ENCODE peak calls at places on chromosomes 3 and 15, in seven cellular contexts. B is substantia nigra, P is cardiac fibroblast, G is heart left ventricle, I is Daoy, M is brain microvascular endothelial cell, C is astrocyte of the cerebellum. Q is an unnamed sample.
A peak's percentile ranks its signal among the peaks of the same experiment; 100 is the strongest.

GRCh38 chr3:24136624-24137310 is 191.7 kb downstream of the NR1D2 start:
- DNase-seq in B (no peak), P (no peak), G (no peak), I (no peak), M (no peak), C (no peak), Q (no peak)

GRCh38 chr3:136957751-136958288 is at the start of gene IL20RB:
- DNase-seq in B (no peak), P (peak; percentile 50), G (no peak), I (peak; percentile 9), M (no peak), C (no peak), Q (peak; percentile 26)

GRCh38 chr3:42702066-42702951 is at the start of gene HHATL:
- DNase-seq in B (peak; percentile 72), P (no peak), G (peak; percentile 89), I (no peak), M (no peak), C (no peak), Q (no peak)

GRCh38 chr15:57591237-57591821 is 375 bp upstream of the MYZAP start:
- DNase-seq in B (no peak), P (no peak), G (no peak), I (peak; percentile 17), M (no peak), C (no peak), Q (no peak)

GRCh38 chr15:68054658-68055223 is 626 bp downstream of the PIAS1 start:
- DNase-seq in B (peak; percentile 32), P (peak; percentile 43), G (peak; percentile 65), I (peak; percentile 56), M (peak; percentile 9), C (no peak), Q (peak; percentile 36)

GRCh38 chr15:39787479-39787878 is 4.8 kb upstream of the FSIP1 start:
- DNase-seq in B (no peak), P (no peak), G (no peak), I (no peak), M (no peak), C (no peak), Q (no peak)

GRCh38 chr3:7709383-7710082 is 792.1 kb upstream of the LMCD1 start:
- DNase-seq in B (no peak), P (peak; percentile 29), G (no peak), I (no peak), M (no peak), C (peak; percentile 12), Q (no peak)

GRCh38 chr15:68618339-68619302 is 39.8 kb downstream of the CORO2B start:
- DNase-seq in B (no peak), P (peak; percentile 63), G (no peak), I (no peak), M (peak; percentile 56), C (no peak), Q (no peak)

GRCh38 chr15:80587007-80587406 is 108.1 kb upstream of the ABHD17C start:
- DNase-seq in B (no peak), P (no peak), G (no peak), I (no peak), M (no peak), C (no peak), Q (no peak)

GRCh38 chr15:67782592-67782991 is 42.7 kb upstream of the SKOR1 start:
- DNase-seq in B (no peak), P (no peak), G (no peak), I (no peak), M (no peak), C (no peak), Q (no peak)

GRCh38 chr3:65497846-65498245 is 540.9 kb downstream of the MAGI1 start:
- DNase-seq in B (peak; percentile 63), P (no peak), G (no peak), I (no peak), M (no peak), C (no peak), Q (no peak)

GRCh38 chr3:126180477-126181397 is at the start of gene ALDH1L1:
- DNase-seq in B (peak; percentile 87), P (peak; percentile 94), G (peak; percentile 93), I (peak; percentile 81), M (no peak), C (peak; percentile 50), Q (peak; percentile 68)

GRCh38 chr3:141482250-141482937 is 4.4 kb upstream of the RASA2 start:
- DNase-seq in B (no peak), P (peak; percentile 83), G (no peak), I (peak; percentile 69), M (peak; percentile 87), C (no peak), Q (no peak)

GRCh38 chr3:11434017-11434526 is 161.9 kb downstream of the ATG7 start:
- DNase-seq in B (peak; percentile 21), P (peak; percentile 92), G (peak; percentile 56), I (no peak), M (peak; percentile 66), C (peak; percentile 51), Q (peak; percentile 40)

GRCh38 chr15:66634540-66634939 is 67.5 kb upstream of the SMAD6 start:
- DNase-seq in B (no peak), P (no peak), G (no peak), I (no peak), M (no peak), C (no peak), Q (no peak)

GRCh38 chr15:62940755-62941361 is 101.7 kb upstream of the TPM1 start:
- DNase-seq in B (peak; percentile 77), P (peak; percentile 93), G (peak; percentile 92), I (peak; percentile 94), M (peak; percentile 99), C (peak; percentile 92), Q (peak; percentile 67)

GRCh38 chr15:91872356-91873132 is 19.0 kb downstream of the SLCO3A1 start:
- DNase-seq in B (no peak), P (no peak), G (no peak), I (no peak), M (no peak), C (no peak), Q (no peak)

GRCh38 chr3:50278868-50279224 is at the start of gene LSMEM2:
- DNase-seq in B (peak; percentile 54), P (no peak), G (peak; percentile 81), I (no peak), M (no peak), C (no peak), Q (no peak)

GRCh38 chr15:99566157-99566900 is 545 bp downstream of the MEF2A start:
- DNase-seq in B (no peak), P (no peak), G (peak; percentile 55), I (peak; percentile 12), M (no peak), C (no peak), Q (peak; percentile 14)

GRCh38 chr15:71332605-71333004 is 217.3 kb downstream of the THSD4 start:
- DNase-seq in B (no peak), P (no peak), G (no peak), I (no peak), M (no peak), C (no peak), Q (no peak)

GRCh38 chr3:7546219-7546618 is 685.3 kb downstream of the GRM7 start:
- DNase-seq in B (no peak), P (peak; percentile 71), G (no peak), I (no peak), M (peak; percentile 3), C (no peak), Q (no peak)

GRCh38 chr3:194109192-194109863 is 26.6 kb upstream of the HES1 start:
- DNase-seq in B (no peak), P (no peak), G (no peak), I (no peak), M (no peak), C (no peak), Q (no peak)

GRCh38 chr3:129119365-129120100 is 2.1 kb downstream of the RAB43 start:
- DNase-seq in B (no peak), P (no peak), G (no peak), I (no peak), M (no peak), C (no peak), Q (no peak)

GRCh38 chr3:172323894-172324590 is 124.2 kb downstream of the GHSR start:
- DNase-seq in B (no peak), P (peak; percentile 95), G (peak; percentile 64), I (peak; percentile 83), M (peak; percentile 79), C (peak; percentile 45), Q (no peak)